ENCODE peak calls at places on chromosomes 1 and 21, in eight cellular contexts. U is GM23338, Z is nephron progenitor cell, I is AG10803, A is fibroblast of mammary gland, V is GM20000, C is AG04449, Y is left ventricle myocardium inferior. X is an unnamed sample.

GRCh38 chr1:110285316-110285715 is 53.9 kb upstream of the RBM15 start:
- DNase-seq in U (no peak), Z (no peak), I (peak), A (no peak), V (no peak), C (no peak), Y (no peak), X (no peak)

GRCh38 chr1:212440419-212440818 is 7.7 kb downstream of the NENF start:
- DNase-seq in U (no peak), Z (no peak), I (no peak), A (no peak), V (no peak), C (no peak), Y (no peak), X (no peak)

GRCh38 chr1:231201375-231202124 is 39.5 kb upstream of the GNPAT start:
- DNase-seq in U (no peak), Z (no peak), I (no peak), A (no peak), V (no peak), C (no peak), Y (no peak), X (no peak)

GRCh38 chr1:195501118-195501517 is 1107.1 kb downstream of the KCNT2 start:
- DNase-seq in U (no peak), Z (no peak), I (no peak), A (no peak), V (no peak), C (no peak), Y (no peak), X (no peak)

GRCh38 chr1:153745417-153745816 is 17.6 kb downstream of the INTS3 start:
- DNase-seq in U (peak), Z (no peak), I (no peak), A (no peak), V (no peak), C (no peak), Y (no peak), X (no peak)

GRCh38 chr1:154698320-154699096 is 90.5 kb upstream of the ADAR start:
- DNase-seq in U (no peak), Z (no peak), I (no peak), A (no peak), V (no peak), C (no peak), Y (no peak), X (no peak)

GRCh38 chr1:61163355-61163754 is 81.0 kb downstream of the NFIA start:
- DNase-seq in U (no peak), Z (no peak), I (no peak), A (no peak), V (no peak), C (no peak), Y (no peak), X (no peak)

GRCh38 chr1:176552217-176552974 is 89.4 kb downstream of the PAPPA2 start:
- DNase-seq in U (peak), Z (no peak), I (no peak), A (no peak), V (no peak), C (no peak), Y (no peak), X (no peak)

GRCh38 chr1:116504308-116505156 is 66.3 kb downstream of the CD58 start:
- DNase-seq in U (no peak), Z (no peak), I (peak), A (peak), V (peak), C (no peak), Y (peak), X (no peak)

GRCh38 chr1:7501723-7502334 is 269.3 kb upstream of the VAMP3 start:
- DNase-seq in U (no peak), Z (no peak), I (no peak), A (no peak), V (no peak), C (no peak), Y (no peak), X (no peak)

GRCh38 chr1:37741130-37741529 is 23.8 kb downstream of the EPHA10 start:
- DNase-seq in U (no peak), Z (no peak), I (peak), A (peak), V (no peak), C (no peak), Y (no peak), X (no peak)

DNA sequence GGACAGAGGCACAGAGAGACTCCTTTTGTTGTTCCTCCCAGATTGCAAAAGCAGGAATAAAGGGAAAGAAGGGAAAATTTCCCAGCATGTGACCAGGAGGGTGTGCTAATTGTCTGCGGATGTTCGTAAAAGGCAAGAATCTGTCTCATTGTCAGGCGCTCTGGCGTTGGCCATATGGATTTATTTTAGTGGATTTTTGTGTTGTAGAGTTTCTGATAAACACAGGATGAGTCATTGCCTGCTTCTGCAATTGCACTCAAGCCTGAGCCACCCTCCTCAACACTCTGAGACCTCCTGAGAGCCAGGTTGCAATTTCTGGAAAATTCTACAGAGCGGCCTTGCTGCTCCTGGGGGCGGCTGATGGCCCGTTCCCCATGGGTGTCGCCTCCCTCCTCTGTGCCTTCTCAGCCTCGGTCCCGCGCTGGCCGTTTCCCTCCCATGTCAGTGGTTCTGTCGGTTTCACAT is 227.7 kb downstream of the KAZN start:
- DNase-seq in U (no peak), Z (no peak), I (peak), A (peak), V (no peak), C (peak), Y (no peak), X (peak)
- TF ChIP-seq CTCF in U (peak), Z (no peak), I (peak), A (no peak), V (no peak), C (no peak), Y (no peak), X (peak)

GRCh38 chr21:45590726-45591618 is 48.7 kb upstream of the SLC19A1 start:
- DNase-seq in U (peak), Z (peak), I (no peak), A (no peak), V (peak), C (no peak), Y (peak), X (no peak)
- TF ChIP-seq CTCF in U (no peak), Z (no peak), I (no peak), A (no peak), V (no peak), C (no peak), Y (no peak), X (no peak)

GRCh38 chr1:247358920-247359319 is 27.3 kb upstream of the ZNF496 start:
- DNase-seq in U (no peak), Z (no peak), I (no peak), A (peak), V (no peak), C (no peak), Y (no peak), X (no peak)
- TF ChIP-seq CTCF in U (no peak), Z (no peak), I (no peak), A (peak), V (no peak), C (no peak), Y (no peak), X (no peak)

GRCh38 chr1:59076612-59077011 is 220.3 kb upstream of the FGGY start:
- DNase-seq in U (no peak), Z (no peak), I (peak), A (peak), V (no peak), C (no peak), Y (no peak), X (no peak)
- TF ChIP-seq CTCF in U (no peak), Z (no peak), I (peak), A (peak), V (no peak), C (peak), Y (peak), X (peak)

DNA sequence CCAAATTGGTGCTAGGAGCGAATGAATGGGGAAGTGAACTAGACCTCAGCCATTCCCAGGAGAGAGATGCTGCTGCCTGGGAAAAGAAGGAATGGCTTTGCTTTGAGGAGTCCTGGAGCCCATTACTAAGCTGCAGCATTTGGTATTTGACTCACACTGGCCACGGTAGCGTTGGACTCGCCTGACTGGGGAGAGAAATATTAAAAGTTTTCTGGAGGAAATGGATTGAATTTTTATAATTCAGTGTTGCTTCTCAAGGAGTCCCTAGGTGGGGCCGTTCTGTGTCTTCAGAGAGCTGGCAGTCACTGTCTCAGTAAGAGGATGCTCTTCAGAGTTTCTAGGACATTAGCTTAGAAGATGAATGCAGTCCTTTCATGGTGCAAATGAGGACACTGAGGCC is 40.2 kb downstream of the PIK3CD start:
- DNase-seq in U (no peak), Z (no peak), I (no peak), A (no peak), V (no peak), C (no peak), Y (no peak), X (no peak)
- TF ChIP-seq CTCF in U (no peak), Z (no peak), I (no peak), A (no peak), V (no peak), C (no peak), Y (no peak), X (no peak)